ENCODE peak calls at places on chromosomes 7 and 10, in four cellular contexts. H, W, X and T are unnamed samples.

GRCh38 chr7:100629117-100629711 is 12.1 kb downstream of the TFR2 start:
- DNase-seq in H (no peak), W (no peak), X (no peak), T (no peak)

GRCh38 chr10:88008866-88009470 is 145.5 kb downstream of the PTEN start:
- DNase-seq in H (no peak), W (no peak), X (no peak), T (no peak)

GRCh38 chr10:124266468-124267230 is 152.1 kb downstream of the OAT start:
- DNase-seq in H (no peak), W (peak; percentile 6), X (no peak), T (no peak)

GRCh38 chr7:39417642-39418041 is 148.6 kb upstream of the YAE1 start:
- DNase-seq in H (no peak), W (no peak), X (no peak), T (no peak)

GRCh38 chr7:106317971-106318370 is 33.2 kb upstream of the NAMPT start:
- DNase-seq in H (no peak), W (no peak), X (no peak), T (no peak)

GRCh38 chr7:36088553-36088952 is 64.5 kb upstream of the EEPD1 start:
- DNase-seq in H (no peak), W (no peak), X (no peak), T (no peak)

GRCh38 chr10:86648706-86649426 is 5.5 kb upstream of the OPN4 start:
- DNase-seq in H (no peak), W (peak; percentile 91), X (peak; percentile 7), T (no peak)

GRCh38 chr10:66564341-66564740 is 361.5 kb upstream of the LRRTM3 start:
- DNase-seq in H (no peak), W (no peak), X (no peak), T (no peak)

GRCh38 chr10:114987995-114988394 is 50.0 kb downstream of the TRUB1 start:
- DNase-seq in H (no peak), W (no peak), X (no peak), T (no peak)

GRCh38 chr7:80018941-80019808 is 115.5 kb upstream of the GNAI1 start:
- DNase-seq in H (no peak), W (no peak), X (no peak), T (no peak)

DNA sequence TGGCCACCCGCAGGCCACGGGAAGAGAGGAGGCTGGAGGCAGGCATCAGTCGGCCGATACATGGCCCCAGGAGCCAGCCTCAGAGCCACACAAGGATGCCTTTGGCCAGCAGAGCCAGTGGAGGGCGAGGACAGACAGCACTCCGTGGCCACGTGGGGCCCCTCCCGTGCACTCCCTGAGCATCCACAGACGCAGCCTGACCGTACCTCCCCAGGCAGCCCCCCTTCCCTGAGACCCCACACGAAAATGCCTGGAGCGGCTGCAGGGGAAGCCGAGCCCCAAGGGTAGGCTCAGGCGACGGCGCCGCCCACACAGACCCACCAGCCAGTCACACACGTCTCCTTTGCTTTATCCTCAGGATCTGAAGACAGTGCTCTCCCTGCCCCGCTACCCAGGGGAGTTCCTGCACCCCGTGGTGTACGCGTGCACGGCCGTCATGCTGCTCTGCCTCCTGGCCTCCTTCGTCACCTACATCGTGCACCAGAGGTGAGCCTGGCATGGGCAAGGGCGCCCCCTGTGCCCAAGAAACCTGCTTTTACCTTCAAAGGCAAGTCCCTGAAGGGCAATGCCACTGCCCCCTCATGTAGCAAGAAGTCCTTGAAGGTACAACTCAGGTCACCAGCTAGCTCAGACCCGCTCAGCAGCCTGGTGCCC is 9.0 kb downstream of the ADGRA1 start:
- DNase-seq in H (no peak), W (no peak), X (no peak), T (no peak)
- TF ChIP-seq CTCF in H (no peak), W (no peak), X (no peak), T (no peak)

GRCh38 chr10:102617816-102618215 is 26.5 kb upstream of the TRIM8 start:
- DNase-seq in H (no peak), W (no peak), X (no peak), T (no peak)

GRCh38 chr10:102621418-102622325 is 22.6 kb upstream of the TRIM8 start:
- DNase-seq in H (no peak), W (no peak), X (no peak), T (no peak)

GRCh38 chr10:102619281-102619981 is 24.8 kb upstream of the TRIM8 start:
- DNase-seq in H (no peak), W (no peak), X (no peak), T (no peak)

GRCh38 chr10:102620615-102621417 is 23.5 kb upstream of the TRIM8 start:
- DNase-seq in H (no peak), W (no peak), X (no peak), T (no peak)

DNA sequence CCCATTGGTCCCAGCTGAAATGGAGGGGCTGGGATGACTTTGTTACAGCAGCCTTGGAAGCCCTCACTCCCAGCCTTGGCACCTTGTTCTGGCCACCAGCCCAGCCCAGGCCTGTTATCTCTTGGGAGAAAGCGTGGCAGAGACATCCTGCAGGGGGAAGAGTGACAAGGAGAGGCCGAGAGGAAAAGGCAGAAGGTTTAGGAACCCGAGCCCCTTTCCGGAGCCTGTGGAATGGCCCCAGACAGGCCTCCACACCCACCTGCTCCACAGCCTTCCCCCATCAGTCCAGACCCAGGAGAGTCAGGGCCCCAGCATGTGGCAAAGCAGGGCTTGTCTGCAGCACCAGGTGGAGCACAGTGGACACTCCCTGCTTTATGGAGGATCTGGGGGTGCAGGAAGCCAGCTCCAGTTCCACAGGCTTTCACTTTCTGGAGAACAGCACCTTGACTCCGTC is 24.1 kb upstream of the TRIM8 start:
- DNase-seq in H (no peak), W (peak; percentile 40), X (no peak), T (no peak)
- H3K27ac ChIP-seq in H (peak overlapping the region; percentile 61), W (peak overlapping the region; percentile 89), X (peak overlapping the region; percentile 98), T (no peak overlapping the region)

GRCh38 chr10:113933894-113934532 is 79.6 kb downstream of the NHLRC2 start:
- DNase-seq in H (no peak), W (no peak), X (no peak), T (no peak)

GRCh38 chr10:113937756-113938155 is 83.3 kb downstream of the NHLRC2 start:
- DNase-seq in H (no peak), W (no peak), X (no peak), T (no peak)

GRCh38 chr10:113941140-113941539 is 86.7 kb downstream of the NHLRC2 start:
- DNase-seq in H (no peak), W (no peak), X (no peak), T (no peak)

GRCh38 chr10:113937258-113937657 is 82.8 kb downstream of the NHLRC2 start:
- DNase-seq in H (no peak), W (no peak), X (no peak), T (no peak)

GRCh38 chr10:113939212-113939860 is 84.9 kb downstream of the NHLRC2 start:
- DNase-seq in H (no peak), W (no peak), X (no peak), T (no peak)
- TF ChIP-seq CTCF in H (no peak), W (no peak), X (no peak), T (no peak)

GRCh38 chr7:19470031-19470430 is 238.8 kb downstream of the POLR1F start:
- DNase-seq in H (no peak), W (no peak), X (no peak), T (no peak)
- H3K27ac ChIP-seq in H (no peak overlapping the region), W (no peak overlapping the region), X (no peak overlapping the region), T (no peak overlapping the region)

GRCh38 chr7:102173669-102174068 is 113.0 kb upstream of the SH2B2 start:
- DNase-seq in H (no peak), W (no peak), X (no peak), T (no peak)

GRCh38 chr7:102175423-102176170 is 111.1 kb upstream of the SH2B2 start:
- DNase-seq in H (no peak), W (peak; percentile 72), X (no peak), T (no peak)

GRCh38 chr7:102169651-102170416 is 116.8 kb upstream of the SH2B2 start:
- DNase-seq in H (no peak), W (no peak), X (no peak), T (no peak)

GRCh38 chr7:102167254-102167653 is 119.4 kb upstream of the SH2B2 start:
- DNase-seq in H (no peak), W (peak; percentile 64), X (no peak), T (no peak)

GRCh38 chr7:102170417-102170970 is 116.2 kb upstream of the SH2B2 start:
- DNase-seq in H (no peak), W (no peak), X (no peak), T (no peak)
- TF ChIP-seq CTCF in H (no peak), W (no peak), X (no peak), T (no peak)

GRCh38 chr10:31754803-31755624 is 173.6 kb downstream of the ARHGAP12 start:
- DNase-seq in H (no peak), W (peak; percentile 77), X (no peak), T (no peak)

GRCh38 chr10:31758495-31758894 is 170.1 kb downstream of the ARHGAP12 start:
- DNase-seq in H (no peak), W (no peak), X (no peak), T (no peak)

GRCh38 chr10:31757831-31758230 is 170.8 kb downstream of the ARHGAP12 start:
- DNase-seq in H (no peak), W (no peak), X (no peak), T (no peak)

GRCh38 chr10:31757374-31757773 is 171.3 kb downstream of the ARHGAP12 start:
- DNase-seq in H (no peak), W (no peak), X (no peak), T (no peak)

GRCh38 chr10:31756131-31757119 is 172.2 kb downstream of the ARHGAP12 start:
- DNase-seq in H (no peak), W (no peak), X (no peak), T (no peak)
- H3K27ac ChIP-seq in H (no peak overlapping the region), W (peak overlapping the region; percentile 97), X (peak overlapping the region; percentile 94), T (no peak overlapping the region)

DNA sequence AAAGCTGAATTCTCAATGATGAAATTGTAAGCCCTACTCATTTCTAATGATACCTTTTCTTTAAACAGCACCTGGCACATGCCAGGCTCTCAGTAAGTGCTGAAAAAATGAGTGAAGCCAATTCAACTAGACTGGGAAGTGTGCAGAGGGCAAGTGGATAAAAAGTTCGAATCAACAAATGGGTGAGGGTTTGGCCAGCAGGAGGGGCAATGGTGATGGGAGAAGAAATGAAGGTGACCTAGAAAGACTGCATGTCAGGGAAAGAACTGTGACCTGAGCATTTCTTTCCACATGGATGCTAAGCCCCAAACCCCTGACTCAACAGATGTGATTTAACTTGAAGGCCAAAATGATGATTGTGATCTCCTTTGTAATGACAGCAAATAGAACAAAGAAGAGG is 54.6 kb downstream of the DKK1 start:
- DNase-seq in H (no peak), W (no peak), X (no peak), T (no peak)
- TF ChIP-seq CTCF in H (no peak), W (no peak), X (no peak), T (no peak)

GRCh38 chr10:24435374-24435773 is 226.4 kb downstream of the KIAA1217 start:
- DNase-seq in H (no peak), W (no peak), X (no peak), T (no peak)
- H3K27ac ChIP-seq in H (no peak overlapping the region), W (no peak overlapping the region), X (no peak overlapping the region), T (no peak overlapping the region)